ENCODE peak calls at places on chromosomes 6 and 20, in eight cellular contexts. One of them, this sample, is unnamed.

GRCh38 chr6:18600236-18600635 is 213.1 kb downstream of the RNF144B start:
- DNase-seq in progenitor cell of endocrine pancreas: no peak
- DNase-seq in lung microvascular endothelial cell: no peak
- DNase-seq in NCI-H446: no peak
- DNase-seq in AG08395: no peak
- DNase-seq in CD8-positive, alpha-beta T cell: no peak
- DNase-seq in astrocyte of the spinal cord: no peak
- DNase-seq in GM23248: no peak
- DNase-seq in this sample: peak

GRCh38 chr6:163592872-163593271 is 178.4 kb downstream of the QKI start:
- DNase-seq in CD8-positive, alpha-beta T cell: no peak
- DNase-seq in GM23248: no peak
- DNase-seq in astrocyte of the spinal cord: no peak
- DNase-seq in NCI-H446: no peak
- DNase-seq in progenitor cell of endocrine pancreas: no peak
- DNase-seq in lung microvascular endothelial cell: no peak
- DNase-seq in AG08395: no peak
- DNase-seq in this sample: no peak

GRCh38 chr6:15823838-15824414 is 161.1 kb upstream of the DTNBP1 start:
- DNase-seq in AG08395: no peak
- DNase-seq in lung microvascular endothelial cell: no peak
- DNase-seq in CD8-positive, alpha-beta T cell: no peak
- DNase-seq in NCI-H446: no peak
- DNase-seq in progenitor cell of endocrine pancreas: no peak
- DNase-seq in GM23248: no peak
- DNase-seq in astrocyte of the spinal cord: no peak
- DNase-seq in this sample: no peak

GRCh38 chr20:44010162-44010704 is 95.6 kb downstream of the TOX2 start:
- DNase-seq in GM23248: no peak
- DNase-seq in CD8-positive, alpha-beta T cell: no peak
- DNase-seq in AG08395: no peak
- DNase-seq in lung microvascular endothelial cell: no peak
- DNase-seq in progenitor cell of endocrine pancreas: no peak
- DNase-seq in astrocyte of the spinal cord: no peak
- DNase-seq in NCI-H446: no peak
- DNase-seq in this sample: no peak

GRCh38 chr20:40532103-40532502 is 156.9 kb downstream of the MAFB start:
- DNase-seq in progenitor cell of endocrine pancreas: no peak
- DNase-seq in astrocyte of the spinal cord: no peak
- DNase-seq in lung microvascular endothelial cell: peak
- DNase-seq in NCI-H446: no peak
- DNase-seq in GM23248: peak
- DNase-seq in CD8-positive, alpha-beta T cell: no peak
- DNase-seq in AG08395: no peak
- DNase-seq in this sample: peak

GRCh38 chr6:32941412-32941784 is 570 bp upstream of the HLA-DMB start:
- DNase-seq in CD8-positive, alpha-beta T cell: peak
- DNase-seq in AG08395: no peak
- DNase-seq in GM23248: no peak
- DNase-seq in progenitor cell of endocrine pancreas: no peak
- DNase-seq in NCI-H446: no peak
- DNase-seq in lung microvascular endothelial cell: peak
- DNase-seq in astrocyte of the spinal cord: no peak
- DNase-seq in this sample: no peak

GRCh38 chr6:102417368-102417767 is 1023.9 kb downstream of the GRIK2 start:
- DNase-seq in GM23248: no peak
- DNase-seq in AG08395: no peak
- DNase-seq in progenitor cell of endocrine pancreas: no peak
- DNase-seq in lung microvascular endothelial cell: no peak
- DNase-seq in CD8-positive, alpha-beta T cell: no peak
- DNase-seq in astrocyte of the spinal cord: no peak
- DNase-seq in NCI-H446: peak
- DNase-seq in this sample: no peak

GRCh38 chr6:112038268-112038667 is 15.6 kb upstream of the CCN6 start:
- DNase-seq in astrocyte of the spinal cord: no peak
- DNase-seq in progenitor cell of endocrine pancreas: no peak
- DNase-seq in GM23248: peak
- DNase-seq in lung microvascular endothelial cell: no peak
- DNase-seq in CD8-positive, alpha-beta T cell: no peak
- DNase-seq in NCI-H446: no peak
- DNase-seq in AG08395: no peak
- DNase-seq in this sample: no peak

GRCh38 chr6:68642977-68643376 is 7.9 kb downstream of the ADGRB3 start:
- DNase-seq in AG08395: no peak
- DNase-seq in GM23248: no peak
- DNase-seq in NCI-H446: no peak
- DNase-seq in progenitor cell of endocrine pancreas: no peak
- DNase-seq in astrocyte of the spinal cord: no peak
- DNase-seq in lung microvascular endothelial cell: no peak
- DNase-seq in CD8-positive, alpha-beta T cell: no peak
- DNase-seq in this sample: peak

GRCh38 chr6:30264731-30265130 is 51.5 kb upstream of the TRIM26 start:
- DNase-seq in astrocyte of the spinal cord: no peak
- DNase-seq in lung microvascular endothelial cell: no peak
- DNase-seq in NCI-H446: no peak
- DNase-seq in GM23248: peak
- DNase-seq in CD8-positive, alpha-beta T cell: no peak
- DNase-seq in AG08395: peak
- DNase-seq in progenitor cell of endocrine pancreas: no peak
- DNase-seq in this sample: no peak

GRCh38 chr20:43043887-43044286 is 145.8 kb downstream of the PTPRT start:
- DNase-seq in NCI-H446: no peak
- DNase-seq in AG08395: no peak
- DNase-seq in GM23248: no peak
- DNase-seq in CD8-positive, alpha-beta T cell: no peak
- DNase-seq in astrocyte of the spinal cord: no peak
- DNase-seq in lung microvascular endothelial cell: no peak
- DNase-seq in progenitor cell of endocrine pancreas: no peak
- DNase-seq in this sample: no peak

GRCh38 chr20:46696791-46697279 is 7.6 kb upstream of the TP53RK start:
- DNase-seq in NCI-H446: no peak
- DNase-seq in AG08395: no peak
- DNase-seq in GM23248: no peak
- DNase-seq in progenitor cell of endocrine pancreas: no peak
- DNase-seq in lung microvascular endothelial cell: no peak
- DNase-seq in CD8-positive, alpha-beta T cell: no peak
- DNase-seq in astrocyte of the spinal cord: no peak
- DNase-seq in this sample: no peak

This sample was measured in SK-MEL-5.